ENCODE peak calls at places on chromosomes 3 and 15, in five cellular contexts. One of them, this sample, is unnamed.

GRCh38 chr15:51793521-51793920 is 35.9 kb upstream of the TMOD3 start:
- DNase-seq in PC-3: peak
- DNase-seq in neural progenitor cell: no peak
- DNase-seq in GM23338: no peak
- DNase-seq in MM.1S: no peak
- DNase-seq in this sample: no peak

GRCh38 chr3:55795296-55795695 is 308.2 kb upstream of the WNT5A start:
- DNase-seq in PC-3: peak
- DNase-seq in neural progenitor cell: no peak
- DNase-seq in GM23338: no peak
- DNase-seq in MM.1S: no peak
- DNase-seq in this sample: peak

GRCh38 chr15:83275412-83275811 is 9.1 kb downstream of the BNC1 start:
- DNase-seq in PC-3: no peak
- DNase-seq in neural progenitor cell: no peak
- DNase-seq in GM23338: no peak
- DNase-seq in MM.1S: no peak
- DNase-seq in this sample: no peak

GRCh38 chr3:115518100-115518852 is 105.0 kb upstream of the GAP43 start:
- DNase-seq in PC-3: peak
- DNase-seq in neural progenitor cell: peak
- DNase-seq in GM23338: peak
- DNase-seq in MM.1S: no peak
- DNase-seq in this sample: peak

GRCh38 chr15:22979069-22979698 is 984 bp downstream of the CYFIP1 start:
- DNase-seq in PC-3: peak
- DNase-seq in neural progenitor cell: peak
- DNase-seq in GM23338: peak
- DNase-seq in MM.1S: peak
- DNase-seq in this sample: peak

GRCh38 chr3:129003578-129004112 is 2.5 kb downstream of the EFCC1 start:
- DNase-seq in PC-3: peak
- DNase-seq in neural progenitor cell: peak
- DNase-seq in GM23338: peak
- DNase-seq in MM.1S: peak
- DNase-seq in this sample: peak

GRCh38 chr3:179244874-179245273 is 6.0 kb downstream of the KCNMB3 start:
- DNase-seq in PC-3: peak
- DNase-seq in neural progenitor cell: no peak
- DNase-seq in GM23338: peak
- DNase-seq in MM.1S: no peak
- DNase-seq in this sample: no peak

GRCh38 chr3:29583861-29584260 is 303.0 kb downstream of the RBMS3 start:
- DNase-seq in PC-3: no peak
- DNase-seq in neural progenitor cell: no peak
- DNase-seq in GM23338: no peak
- DNase-seq in MM.1S: no peak
- DNase-seq in this sample: no peak

GRCh38 chr3:71520186-71521020 is 63.1 kb downstream of the FOXP1 start:
- DNase-seq in PC-3: peak
- DNase-seq in neural progenitor cell: no peak
- DNase-seq in GM23338: no peak
- DNase-seq in MM.1S: no peak
- DNase-seq in this sample: no peak

GRCh38 chr3:59444676-59445075 is 394.9 kb upstream of the CFAP20DC start:
- DNase-seq in PC-3: no peak
- DNase-seq in neural progenitor cell: no peak
- DNase-seq in GM23338: no peak
- DNase-seq in MM.1S: no peak
- DNase-seq in this sample: no peak

GRCh38 chr3:51190199-51190598 is 194.9 kb upstream of the MANF start:
- DNase-seq in PC-3: no peak
- DNase-seq in neural progenitor cell: no peak
- DNase-seq in GM23338: no peak
- DNase-seq in MM.1S: no peak
- DNase-seq in this sample: no peak

GRCh38 chr15:64216722-64217428 is 54.1 kb upstream of the PPIB start:
- DNase-seq in PC-3: no peak
- DNase-seq in neural progenitor cell: no peak
- DNase-seq in GM23338: no peak
- DNase-seq in MM.1S: no peak
- DNase-seq in this sample: peak

GRCh38 chr3:120438971-120439370 is 11.8 kb downstream of the FSTL1 start:
- DNase-seq in PC-3: peak
- DNase-seq in neural progenitor cell: peak
- DNase-seq in GM23338: no peak
- DNase-seq in MM.1S: no peak
- DNase-seq in this sample: peak

GRCh38 chr15:88174571-88174970 is 82.0 kb downstream of the NTRK3 start:
- DNase-seq in PC-3: no peak
- DNase-seq in neural progenitor cell: no peak
- DNase-seq in GM23338: no peak
- DNase-seq in MM.1S: no peak
- DNase-seq in this sample: no peak

GRCh38 chr3:170709046-170709445 is 123.2 kb upstream of the SLC7A14 start:
- DNase-seq in PC-3: peak
- DNase-seq in neural progenitor cell: no peak
- DNase-seq in GM23338: no peak
- DNase-seq in MM.1S: no peak
- DNase-seq in this sample: peak

GRCh38 chr3:160076519-160076918 is 87.9 kb downstream of the IL12A start:
- DNase-seq in PC-3: no peak
- DNase-seq in neural progenitor cell: no peak
- DNase-seq in GM23338: no peak
- DNase-seq in MM.1S: no peak
- DNase-seq in this sample: no peak

GRCh38 chr3:4394048-4394447 is 73.0 kb downstream of the SUMF1 start:
- DNase-seq in PC-3: no peak
- DNase-seq in neural progenitor cell: no peak
- DNase-seq in GM23338: no peak
- DNase-seq in MM.1S: no peak
- DNase-seq in this sample: no peak

GRCh38 chr15:29942144-29942543 is 119.9 kb upstream of the TJP1 start:
- DNase-seq in PC-3: peak
- DNase-seq in neural progenitor cell: peak
- DNase-seq in GM23338: peak
- DNase-seq in MM.1S: no peak
- DNase-seq in this sample: no peak

GRCh38 chr15:35023794-35024193 is 35.7 kb upstream of the ZNF770 start:
- DNase-seq in PC-3: peak
- DNase-seq in neural progenitor cell: no peak
- DNase-seq in GM23338: peak
- DNase-seq in MM.1S: no peak
- DNase-seq in this sample: no peak

GRCh38 chr3:169772951-169773816 is at the start of gene MYNN:
- DNase-seq in PC-3: peak
- DNase-seq in neural progenitor cell: peak
- DNase-seq in GM23338: peak
- DNase-seq in MM.1S: peak
- DNase-seq in this sample: peak

GRCh38 chr3:36365829-36366228 is 14.5 kb upstream of the STAC start:
- DNase-seq in PC-3: no peak
- DNase-seq in neural progenitor cell: no peak
- DNase-seq in GM23338: no peak
- DNase-seq in MM.1S: no peak
- DNase-seq in this sample: no peak

GRCh38 chr3:36364260-36364659 is 16.0 kb upstream of the STAC start:
- DNase-seq in PC-3: no peak
- DNase-seq in neural progenitor cell: no peak
- DNase-seq in GM23338: no peak
- DNase-seq in MM.1S: no peak
- DNase-seq in this sample: no peak

GRCh38 chr3:36366308-36366707 is 14.0 kb upstream of the STAC start:
- DNase-seq in PC-3: no peak
- DNase-seq in neural progenitor cell: no peak
- DNase-seq in GM23338: no peak
- DNase-seq in MM.1S: no peak
- DNase-seq in this sample: no peak

GRCh38 chr3:36362973-36363372 is 17.3 kb upstream of the STAC start:
- DNase-seq in PC-3: peak
- DNase-seq in neural progenitor cell: no peak
- DNase-seq in GM23338: peak
- DNase-seq in MM.1S: no peak
- DNase-seq in this sample: peak

DNA sequence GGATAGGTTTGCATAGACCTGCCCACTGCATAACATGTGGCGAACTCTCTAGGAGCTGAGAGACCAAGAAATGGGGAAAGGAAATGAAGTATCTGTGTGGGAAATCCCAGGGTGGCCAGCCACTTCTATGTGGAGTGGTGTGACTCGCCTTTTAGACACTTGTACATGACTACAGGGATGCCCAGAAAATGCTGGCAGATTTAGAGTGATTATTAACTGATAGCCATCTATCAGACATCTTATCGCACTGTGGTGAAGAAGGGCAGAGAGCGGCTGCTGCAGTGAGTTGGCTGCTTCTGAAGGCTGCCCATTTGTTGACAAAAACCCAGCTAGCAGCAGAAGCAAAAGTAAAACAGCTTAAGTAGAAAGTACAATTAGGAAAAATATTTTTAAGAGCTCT is 18.1 kb upstream of the STAC start:
- DNase-seq in PC-3: no peak
- DNase-seq in neural progenitor cell: no peak
- DNase-seq in GM23338: no peak
- DNase-seq in MM.1S: no peak
- DNase-seq in this sample: no peak
- H3K4me2 ChIP-seq in PC-3: peak
- H3K4me2 ChIP-seq in neural progenitor cell: no peak
- H3K4me2 ChIP-seq in GM23338: no peak
- H3K4me2 ChIP-seq in MM.1S: no peak
- H3K4me2 ChIP-seq in this sample: peak

GRCh38 chr3:147930417-147930816 is 521.3 kb downstream of the ZIC1 start:
- DNase-seq in PC-3: peak
- DNase-seq in neural progenitor cell: peak
- DNase-seq in GM23338: no peak
- DNase-seq in MM.1S: no peak
- DNase-seq in this sample: no peak
- TF ChIP-seq EZH2phosphoT487 in PC-3: no peak
- TF ChIP-seq EZH2phosphoT487 in neural progenitor cell: no peak
- TF ChIP-seq EZH2phosphoT487 in GM23338: no peak
- TF ChIP-seq EZH2phosphoT487 in MM.1S: no peak
- TF ChIP-seq EZH2phosphoT487 in this sample: no peak

GRCh38 chr3:99249627-99250026 is 348.1 kb upstream of the DCBLD2 start:
- DNase-seq in PC-3: no peak
- DNase-seq in neural progenitor cell: no peak
- DNase-seq in GM23338: no peak
- DNase-seq in MM.1S: no peak
- DNase-seq in this sample: no peak

GRCh38 chr3:99250821-99251355 is 349.4 kb upstream of the DCBLD2 start:
- DNase-seq in PC-3: no peak
- DNase-seq in neural progenitor cell: no peak
- DNase-seq in GM23338: no peak
- DNase-seq in MM.1S: no peak
- DNase-seq in this sample: no peak

GRCh38 chr3:99248130-99248529 is 346.6 kb upstream of the DCBLD2 start:
- DNase-seq in PC-3: peak
- DNase-seq in neural progenitor cell: no peak
- DNase-seq in GM23338: no peak
- DNase-seq in MM.1S: no peak
- DNase-seq in this sample: no peak

GRCh38 chr3:99248913-99249312 is 347.4 kb upstream of the DCBLD2 start:
- DNase-seq in PC-3: peak
- DNase-seq in neural progenitor cell: no peak
- DNase-seq in GM23338: no peak
- DNase-seq in MM.1S: no peak
- DNase-seq in this sample: no peak

DNA sequence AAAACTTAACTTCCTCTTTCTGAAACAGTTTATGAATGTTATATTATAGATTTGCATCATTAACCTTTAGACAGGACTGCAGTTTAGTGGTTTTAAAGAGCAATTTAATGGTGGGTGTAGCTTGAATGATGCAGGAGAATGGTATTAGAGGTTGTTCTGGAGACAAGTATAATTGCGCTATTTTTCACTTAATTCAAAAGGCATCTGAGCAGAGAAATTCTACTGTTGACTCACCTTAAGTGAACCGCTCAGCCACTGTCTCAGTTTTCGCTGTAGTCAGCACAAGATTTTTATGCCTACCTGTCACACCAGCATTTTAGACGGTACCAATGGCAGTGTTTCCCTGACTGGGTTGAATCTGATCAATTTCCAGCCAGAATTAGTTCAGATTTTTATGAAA is 348.8 kb upstream of the DCBLD2 start:
- DNase-seq in PC-3: peak
- DNase-seq in neural progenitor cell: no peak
- DNase-seq in GM23338: no peak
- DNase-seq in MM.1S: no peak
- DNase-seq in this sample: no peak
- H3K4me2 ChIP-seq in PC-3: peak
- H3K4me2 ChIP-seq in neural progenitor cell: no peak
- H3K4me2 ChIP-seq in GM23338: no peak
- H3K4me2 ChIP-seq in MM.1S: no peak
- H3K4me2 ChIP-seq in this sample: no peak

GRCh38 chr3:42855219-42855546 is 20.5 kb downstream of the CYP8B1 start:
- DNase-seq in PC-3: no peak
- DNase-seq in neural progenitor cell: no peak
- DNase-seq in GM23338: no peak
- DNase-seq in MM.1S: no peak
- DNase-seq in this sample: no peak

GRCh38 chr3:42853056-42853455 is 22.6 kb downstream of the CYP8B1 start:
- DNase-seq in PC-3: no peak
- DNase-seq in neural progenitor cell: no peak
- DNase-seq in GM23338: no peak
- DNase-seq in MM.1S: no peak
- DNase-seq in this sample: no peak

GRCh38 chr3:42853739-42854302 is 21.9 kb downstream of the CYP8B1 start:
- DNase-seq in PC-3: no peak
- DNase-seq in neural progenitor cell: no peak
- DNase-seq in GM23338: no peak
- DNase-seq in MM.1S: no peak
- DNase-seq in this sample: no peak

GRCh38 chr3:42856544-42856943 is 19.1 kb downstream of the CYP8B1 start:
- DNase-seq in PC-3: no peak
- DNase-seq in neural progenitor cell: no peak
- DNase-seq in GM23338: no peak
- DNase-seq in MM.1S: no peak
- DNase-seq in this sample: no peak

GRCh38 chr3:42855547-42856380 is 19.9 kb downstream of the CYP8B1 start:
- DNase-seq in PC-3: no peak
- DNase-seq in neural progenitor cell: no peak
- DNase-seq in GM23338: no peak
- DNase-seq in MM.1S: no peak
- DNase-seq in this sample: peak
- TF ChIP-seq EZH2phosphoT487 in PC-3: no peak
- TF ChIP-seq EZH2phosphoT487 in neural progenitor cell: no peak
- TF ChIP-seq EZH2phosphoT487 in GM23338: no peak
- TF ChIP-seq EZH2phosphoT487 in MM.1S: no peak
- TF ChIP-seq EZH2phosphoT487 in this sample: no peak